ENCODE peak calls at places on chromosomes 11 and 22, in four cellular contexts. One of them, this sample, is unnamed.
A peak's percentile ranks its signal among the peaks of the same experiment; 100 is the strongest.

GRCh38 chr11:116644201-116644947 is 128.4 kb downstream of the BUD13 start:
- DNase-seq in type B pancreatic cell: no peak
- DNase-seq in endothelial cell of umbilical vein: no peak
- DNase-seq in cardiac fibroblast: no peak
- DNase-seq in this sample: no peak

GRCh38 chr11:72039108-72039850 is 40.6 kb downstream of the IL18BP start:
- DNase-seq in type B pancreatic cell: no peak
- DNase-seq in endothelial cell of umbilical vein: peak; percentile 17
- DNase-seq in cardiac fibroblast: peak; percentile 50
- DNase-seq in this sample: no peak

GRCh38 chr11:45930031-45930794 is 7.8 kb downstream of the LARGE2 start:
- DNase-seq in type B pancreatic cell: no peak
- DNase-seq in endothelial cell of umbilical vein: no peak
- DNase-seq in cardiac fibroblast: no peak
- DNase-seq in this sample: no peak

GRCh38 chr22:38030311-38031133 is 26.7 kb upstream of the PICK1 start:
- DNase-seq in type B pancreatic cell: no peak
- DNase-seq in endothelial cell of umbilical vein: no peak
- DNase-seq in cardiac fibroblast: no peak
- DNase-seq in this sample: peak; percentile 58

GRCh38 chr11:66691311-66691980 is 13.8 kb upstream of the RBM4B start:
- DNase-seq in type B pancreatic cell: no peak
- DNase-seq in endothelial cell of umbilical vein: no peak
- DNase-seq in cardiac fibroblast: no peak
- DNase-seq in this sample: no peak

GRCh38 chr11:13663631-13664071 is 4.8 kb upstream of the FAR1 start:
- DNase-seq in type B pancreatic cell: no peak
- DNase-seq in endothelial cell of umbilical vein: peak; percentile 49
- DNase-seq in cardiac fibroblast: peak; percentile 38
- DNase-seq in this sample: no peak

GRCh38 chr22:47307812-47308211 is 545.4 kb downstream of the TBC1D22A start:
- DNase-seq in type B pancreatic cell: peak; percentile 2
- DNase-seq in endothelial cell of umbilical vein: no peak
- DNase-seq in cardiac fibroblast: no peak
- DNase-seq in this sample: no peak

GRCh38 chr11:1077417-1078119 is 2.9 kb downstream of the MUC2 start:
- DNase-seq in type B pancreatic cell: no peak
- DNase-seq in endothelial cell of umbilical vein: no peak
- DNase-seq in cardiac fibroblast: no peak
- DNase-seq in this sample: no peak

GRCh38 chr22:46861468-46861867 is 99.0 kb downstream of the TBC1D22A start:
- DNase-seq in type B pancreatic cell: no peak
- DNase-seq in endothelial cell of umbilical vein: no peak
- DNase-seq in cardiac fibroblast: no peak
- DNase-seq in this sample: no peak

GRCh38 chr22:45217806-45218205 is 22.9 kb downstream of the KIAA0930 start:
- DNase-seq in type B pancreatic cell: no peak
- DNase-seq in endothelial cell of umbilical vein: no peak
- DNase-seq in cardiac fibroblast: no peak
- DNase-seq in this sample: no peak

GRCh38 chr11:94574193-94574961 is 7.2 kb downstream of the PIWIL4 start:
- DNase-seq in type B pancreatic cell: no peak
- DNase-seq in endothelial cell of umbilical vein: no peak
- DNase-seq in cardiac fibroblast: peak; percentile 64
- DNase-seq in this sample: no peak

GRCh38 chr11:123505546-123506299 is 75.7 kb downstream of the GRAMD1B start:
- DNase-seq in type B pancreatic cell: no peak
- DNase-seq in endothelial cell of umbilical vein: no peak
- DNase-seq in cardiac fibroblast: no peak
- DNase-seq in this sample: peak; percentile 94

GRCh38 chr11:37502202-37502601 is 904.2 kb upstream of the RAG2 start:
- DNase-seq in type B pancreatic cell: no peak
- DNase-seq in endothelial cell of umbilical vein: no peak
- DNase-seq in cardiac fibroblast: peak; percentile 14
- DNase-seq in this sample: no peak

GRCh38 chr22:40345801-40346177 is 511 bp upstream of the ADSL start:
- DNase-seq in type B pancreatic cell: no peak
- DNase-seq in endothelial cell of umbilical vein: no peak
- DNase-seq in cardiac fibroblast: peak; percentile 39
- DNase-seq in this sample: peak; percentile 51

GRCh38 chr11:9386901-9387300 is 2.4 kb downstream of the IPO7 start:
- DNase-seq in type B pancreatic cell: no peak
- DNase-seq in endothelial cell of umbilical vein: no peak
- DNase-seq in cardiac fibroblast: no peak
- DNase-seq in this sample: no peak

GRCh38 chr22:32421484-32421883 is 9.4 kb upstream of the RTCB start:
- DNase-seq in type B pancreatic cell: no peak
- DNase-seq in endothelial cell of umbilical vein: no peak
- DNase-seq in cardiac fibroblast: no peak
- DNase-seq in this sample: no peak

GRCh38 chr11:1102221-1102971 is 27.7 kb downstream of the MUC2 start:
- DNase-seq in type B pancreatic cell: no peak
- DNase-seq in endothelial cell of umbilical vein: no peak
- DNase-seq in cardiac fibroblast: no peak
- DNase-seq in this sample: no peak

GRCh38 chr11:18368236-18368635 is 26.1 kb upstream of the LDHA start:
- DNase-seq in type B pancreatic cell: no peak
- DNase-seq in endothelial cell of umbilical vein: no peak
- DNase-seq in cardiac fibroblast: peak; percentile 30
- DNase-seq in this sample: no peak

GRCh38 chr11:40293655-40294342 is 1165.7 kb downstream of the LRRC4C start:
- DNase-seq in type B pancreatic cell: peak; percentile 78
- DNase-seq in endothelial cell of umbilical vein: peak; percentile 87
- DNase-seq in cardiac fibroblast: peak; percentile 89
- DNase-seq in this sample: peak; percentile 27

GRCh38 chr11:67301313-67301921 is 1.9 kb upstream of the SSH3 start:
- DNase-seq in type B pancreatic cell: no peak
- DNase-seq in endothelial cell of umbilical vein: no peak
- DNase-seq in cardiac fibroblast: no peak
- DNase-seq in this sample: peak; percentile 10

GRCh38 chr11:116240661-116241060 is 532.1 kb downstream of the BUD13 start:
- DNase-seq in type B pancreatic cell: no peak
- DNase-seq in endothelial cell of umbilical vein: no peak
- DNase-seq in cardiac fibroblast: peak; percentile 18
- DNase-seq in this sample: no peak

GRCh38 chr22:29269731-29270474 is 1.8 kb downstream of the EWSR1 start:
- DNase-seq in type B pancreatic cell: no peak
- DNase-seq in endothelial cell of umbilical vein: peak; percentile 16
- DNase-seq in cardiac fibroblast: no peak
- DNase-seq in this sample: no peak

GRCh38 chr11:111718436-111719325 is 47.5 kb downstream of the PPP2R1B start:
- DNase-seq in type B pancreatic cell: no peak
- DNase-seq in endothelial cell of umbilical vein: peak; percentile 87
- DNase-seq in cardiac fibroblast: peak; percentile 56
- DNase-seq in this sample: no peak

GRCh38 chr11:118290923-118291322 is 13.6 kb upstream of the CD3E start:
- DNase-seq in type B pancreatic cell: no peak
- DNase-seq in endothelial cell of umbilical vein: peak; percentile 68
- DNase-seq in cardiac fibroblast: peak; percentile 19
- DNase-seq in this sample: peak; percentile 34
- TF ChIP-seq CTCF in type B pancreatic cell: peak; percentile 40
- TF ChIP-seq CTCF in endothelial cell of umbilical vein: peak; percentile 30
- TF ChIP-seq CTCF in cardiac fibroblast: peak; percentile 30
- TF ChIP-seq CTCF in this sample: peak; percentile 47

DNA sequence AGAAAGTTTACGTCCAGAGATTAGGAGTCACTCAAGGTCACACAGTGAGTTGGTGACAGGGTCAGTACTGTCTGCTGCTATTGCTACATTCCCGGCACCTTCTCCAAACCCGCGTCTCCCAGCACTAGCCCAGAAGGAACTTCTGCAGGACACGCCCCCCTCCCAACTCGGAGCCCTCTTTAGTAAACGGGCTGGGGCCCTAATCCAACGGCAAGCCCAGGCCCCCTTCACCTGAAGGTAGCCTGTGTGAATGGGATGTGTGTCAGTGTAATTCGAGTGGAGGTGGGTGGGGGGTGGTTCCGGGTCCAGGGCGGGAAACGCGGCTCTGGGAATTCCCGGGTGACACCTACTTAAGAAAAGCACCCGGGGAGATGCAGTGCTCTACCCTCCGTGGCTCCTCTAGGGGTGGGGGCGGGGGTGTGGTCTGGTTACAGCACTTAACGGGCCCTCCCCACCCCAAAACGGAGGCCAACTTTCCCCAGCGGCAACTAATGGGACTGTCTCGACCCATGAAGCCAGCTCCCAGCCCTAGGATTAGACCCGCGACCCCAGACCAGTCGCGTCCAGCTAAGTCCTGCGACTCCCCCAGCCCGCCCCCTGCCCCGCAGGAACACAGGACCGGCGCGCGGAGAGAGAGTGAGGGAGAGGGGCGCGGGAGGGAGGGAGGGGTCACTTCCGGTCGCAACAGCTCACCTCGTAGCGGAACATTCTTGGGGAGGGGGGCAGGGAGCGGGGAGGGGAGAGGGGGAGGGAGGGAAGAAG is 468 bp downstream of the PATL1 start:
- DNase-seq in type B pancreatic cell: no peak
- DNase-seq in endothelial cell of umbilical vein: peak; percentile 46
- DNase-seq in cardiac fibroblast: peak; percentile 50
- DNase-seq in this sample: peak; percentile 43
- TF ChIP-seq CTCF in type B pancreatic cell: peak; percentile 59
- TF ChIP-seq CTCF in endothelial cell of umbilical vein: peak; percentile 29
- TF ChIP-seq CTCF in cardiac fibroblast: peak; percentile 27
- TF ChIP-seq CTCF in this sample: no peak

DNA sequence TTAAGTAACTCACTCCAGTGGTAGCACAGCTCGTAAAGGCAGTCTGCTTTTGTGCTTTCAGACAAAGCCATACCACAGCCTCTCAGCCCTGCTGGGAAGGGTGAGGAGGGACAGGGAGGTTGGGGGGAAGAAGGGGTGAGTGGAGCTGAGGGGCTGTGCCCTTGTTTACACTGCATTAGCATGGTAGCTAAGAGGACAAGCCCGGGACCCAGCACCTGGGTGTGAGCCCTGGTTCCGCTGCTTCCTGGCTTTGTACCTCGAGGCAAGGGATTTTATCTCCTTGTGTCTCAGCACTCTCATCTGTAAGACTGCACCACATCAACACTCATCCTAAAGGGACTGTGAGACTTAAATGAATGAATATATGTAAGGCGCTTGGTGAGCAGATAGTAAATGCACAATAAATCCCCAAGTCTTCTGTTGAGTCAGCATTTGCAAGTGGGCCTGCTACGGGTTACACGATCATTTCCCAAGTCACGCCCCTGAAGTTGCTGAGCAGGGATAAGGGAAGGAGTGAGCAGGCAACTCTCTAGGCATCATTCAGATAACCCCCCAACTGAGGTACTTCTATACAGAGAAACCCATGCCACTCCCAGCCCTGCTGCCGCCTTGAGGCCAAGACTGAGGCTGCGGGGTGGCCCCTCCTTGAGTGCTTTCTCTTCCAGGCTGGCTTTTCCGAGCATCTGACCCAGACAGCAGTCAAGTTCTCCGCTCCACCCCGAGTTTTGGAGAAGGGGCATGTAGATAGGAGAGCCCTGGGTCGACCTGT is 7.5 kb downstream of the RASD2 start:
- DNase-seq in type B pancreatic cell: no peak
- DNase-seq in endothelial cell of umbilical vein: no peak
- DNase-seq in cardiac fibroblast: peak; percentile 12
- DNase-seq in this sample: no peak
- TF ChIP-seq CTCF in type B pancreatic cell: peak; percentile 38
- TF ChIP-seq CTCF in endothelial cell of umbilical vein: peak; percentile 37
- TF ChIP-seq CTCF in cardiac fibroblast: no peak
- TF ChIP-seq CTCF in this sample: peak; percentile 34

GRCh38 chr11:61545341-61545740 is 35.5 kb downstream of the SYT7 start:
- DNase-seq in type B pancreatic cell: no peak
- DNase-seq in endothelial cell of umbilical vein: no peak
- DNase-seq in cardiac fibroblast: no peak
- DNase-seq in this sample: no peak
- TF ChIP-seq CTCF in type B pancreatic cell: peak; percentile 61
- TF ChIP-seq CTCF in endothelial cell of umbilical vein: peak; percentile 45
- TF ChIP-seq CTCF in cardiac fibroblast: peak; percentile 62
- TF ChIP-seq CTCF in this sample: peak; percentile 74

DNA sequence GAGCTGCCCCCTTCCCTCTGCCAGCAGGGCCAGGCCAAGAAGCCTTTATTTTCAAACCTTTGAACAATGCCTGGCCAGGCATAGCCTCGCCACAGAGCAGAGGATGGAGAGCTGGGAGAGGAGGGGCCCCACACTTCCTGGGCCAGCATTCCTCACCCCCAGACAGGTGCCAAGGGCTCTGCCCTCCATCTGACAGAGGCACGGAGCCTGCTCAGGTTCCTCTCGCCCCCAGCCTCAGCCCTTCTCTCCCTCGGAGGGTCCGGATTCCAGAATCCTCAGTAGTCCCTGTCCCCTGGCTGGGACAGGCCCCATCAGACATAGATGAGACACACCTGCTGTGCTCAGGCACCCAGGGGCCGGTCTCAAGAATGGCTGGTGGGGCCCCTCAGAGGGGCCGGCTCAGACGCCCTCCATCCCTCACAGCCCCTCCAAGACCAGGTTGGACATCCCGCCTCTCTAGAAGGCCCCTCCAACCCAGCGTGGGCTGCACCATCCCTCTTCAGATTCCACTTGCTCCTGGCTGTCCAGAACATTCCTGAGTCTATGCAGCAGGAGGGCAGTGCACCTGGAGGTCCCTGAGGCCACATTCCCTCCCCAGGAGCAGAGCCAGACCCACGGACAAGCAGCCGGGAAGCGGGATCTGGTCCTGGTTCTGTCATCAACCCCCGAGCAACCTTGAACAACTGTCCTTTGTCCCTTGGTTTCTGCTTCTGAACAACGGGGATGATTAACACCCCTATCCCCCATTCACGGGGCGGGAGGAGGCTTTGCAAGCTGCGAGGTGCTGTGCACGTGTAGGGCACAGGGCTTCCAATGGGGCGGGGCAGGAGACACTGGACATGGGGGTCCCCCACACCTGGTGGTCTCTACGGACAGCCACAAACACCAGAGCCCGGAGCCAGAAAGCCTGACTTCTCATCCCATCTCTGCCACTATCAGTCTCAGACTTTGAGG is 13.0 kb upstream of the PDGFB start:
- DNase-seq in type B pancreatic cell: no peak
- DNase-seq in endothelial cell of umbilical vein: no peak
- DNase-seq in cardiac fibroblast: no peak
- DNase-seq in this sample: no peak
- TF ChIP-seq CTCF in type B pancreatic cell: no peak
- TF ChIP-seq CTCF in endothelial cell of umbilical vein: no peak
- TF ChIP-seq CTCF in cardiac fibroblast: no peak
- TF ChIP-seq CTCF in this sample: no peak

GRCh38 chr22:50226224-50227165 is 18.3 kb downstream of the TUBGCP6 start:
- DNase-seq in type B pancreatic cell: no peak
- DNase-seq in endothelial cell of umbilical vein: no peak
- DNase-seq in cardiac fibroblast: no peak
- DNase-seq in this sample: no peak

GRCh38 chr22:50227588-50228215 is 17.1 kb downstream of the TUBGCP6 start:
- DNase-seq in type B pancreatic cell: no peak
- DNase-seq in endothelial cell of umbilical vein: no peak
- DNase-seq in cardiac fibroblast: no peak
- DNase-seq in this sample: no peak

GRCh38 chr22:50224071-50224470 is 20.8 kb downstream of the TUBGCP6 start:
- DNase-seq in type B pancreatic cell: no peak
- DNase-seq in endothelial cell of umbilical vein: no peak
- DNase-seq in cardiac fibroblast: no peak
- DNase-seq in this sample: no peak

GRCh38 chr22:50222508-50222907 is 21.7 kb downstream of the SELENOO start:
- DNase-seq in type B pancreatic cell: no peak
- DNase-seq in endothelial cell of umbilical vein: no peak
- DNase-seq in cardiac fibroblast: no peak
- DNase-seq in this sample: no peak

GRCh38 chr22:50225200-50225969 is 19.4 kb downstream of the TUBGCP6 start:
- DNase-seq in type B pancreatic cell: no peak
- DNase-seq in endothelial cell of umbilical vein: no peak
- DNase-seq in cardiac fibroblast: no peak
- DNase-seq in this sample: no peak
- TF ChIP-seq CTCF in type B pancreatic cell: no peak
- TF ChIP-seq CTCF in endothelial cell of umbilical vein: no peak
- TF ChIP-seq CTCF in cardiac fibroblast: no peak
- TF ChIP-seq CTCF in this sample: no peak

GRCh38 chr11:86453290-86454030 is 78.8 kb downstream of the CCDC81 start:
- DNase-seq in type B pancreatic cell: no peak
- DNase-seq in endothelial cell of umbilical vein: no peak
- DNase-seq in cardiac fibroblast: no peak
- DNase-seq in this sample: no peak
- TF ChIP-seq CTCF in type B pancreatic cell: no peak
- TF ChIP-seq CTCF in endothelial cell of umbilical vein: peak; percentile 3
- TF ChIP-seq CTCF in cardiac fibroblast: no peak
- TF ChIP-seq CTCF in this sample: peak; percentile 37